ENCODE peak calls at places on chromosomes 4 and X, in four cellular contexts. One of them, this sample, is unnamed.

GRCh38 chr4:4985036-4985435 is 34.2 kb downstream of the CYTL1 start:
- DNase-seq in left lung: no peak
- DNase-seq in colonic mucosa: no peak
- DNase-seq in uterus: no peak
- DNase-seq in this sample: no peak

GRCh38 chrX:7068939-7069367 is 78.6 kb upstream of the STS start:
- DNase-seq in uterus: no peak
- DNase-seq in left lung: no peak
- DNase-seq in colonic mucosa: no peak
- DNase-seq in this sample: no peak

GRCh38 chr4:17624821-17625220 is 10.4 kb downstream of the MED28 start:
- DNase-seq in left lung: no peak
- DNase-seq in uterus: no peak
- DNase-seq in colonic mucosa: no peak
- DNase-seq in this sample: no peak

GRCh38 chr4:42750091-42750490 is 93.2 kb upstream of the ATP8A1 start:
- DNase-seq in left lung: no peak
- DNase-seq in colonic mucosa: no peak
- DNase-seq in uterus: no peak
- DNase-seq in this sample: no peak

GRCh38 chr4:183402771-183403170 is 41.7 kb upstream of the CDKN2AIP start:
- DNase-seq in uterus: no peak
- DNase-seq in colonic mucosa: no peak
- DNase-seq in left lung: no peak
- DNase-seq in this sample: no peak

GRCh38 chr4:146654976-146655761 is 16.5 kb downstream of the POU4F2 start:
- DNase-seq in left lung: peak
- DNase-seq in colonic mucosa: no peak
- DNase-seq in uterus: no peak
- DNase-seq in this sample: no peak

GRCh38 chrX:31500920-31501319 is 429.1 kb upstream of the FTHL17 start:
- DNase-seq in uterus: no peak
- DNase-seq in colonic mucosa: no peak
- DNase-seq in left lung: no peak
- DNase-seq in this sample: no peak

GRCh38 chr4:48129307-48130014 is 4.6 kb downstream of the TXK start:
- DNase-seq in left lung: no peak
- DNase-seq in colonic mucosa: peak
- DNase-seq in uterus: peak
- DNase-seq in this sample: no peak

GRCh38 chrX:72123471-72124185 is 8.1 kb downstream of the RTL5 start:
- DNase-seq in left lung: no peak
- DNase-seq in colonic mucosa: no peak
- DNase-seq in uterus: no peak
- DNase-seq in this sample: no peak

GRCh38 chr4:41882622-41883347 is 52.4 kb upstream of the TMEM33 start:
- DNase-seq in left lung: peak
- DNase-seq in uterus: no peak
- DNase-seq in colonic mucosa: peak
- DNase-seq in this sample: no peak

GRCh38 chrX:24133280-24133679 is 16.2 kb upstream of the ZFX start:
- DNase-seq in uterus: no peak
- DNase-seq in left lung: no peak
- DNase-seq in colonic mucosa: no peak
- DNase-seq in this sample: no peak

GRCh38 chrX:67568769-67569168 is 24.9 kb downstream of the AR start:
- DNase-seq in left lung: no peak
- DNase-seq in colonic mucosa: no peak
- DNase-seq in uterus: no peak
- DNase-seq in this sample: no peak

GRCh38 chr4:77269505-77269904 is 112.5 kb downstream of the CCNG2 start:
- DNase-seq in left lung: no peak
- DNase-seq in colonic mucosa: no peak
- DNase-seq in uterus: no peak
- DNase-seq in this sample: no peak

GRCh38 chrX:11474576-11474975 is 181.4 kb downstream of the AMELX start:
- DNase-seq in left lung: no peak
- DNase-seq in colonic mucosa: no peak
- DNase-seq in uterus: no peak
- DNase-seq in this sample: no peak

GRCh38 chr4:180203349-180203748 is 2039.9 kb upstream of the TENM3 start:
- DNase-seq in uterus: no peak
- DNase-seq in left lung: no peak
- DNase-seq in colonic mucosa: no peak
- DNase-seq in this sample: no peak

GRCh38 chr4:100907465-100908454 is 389.9 kb upstream of the EMCN start:
- DNase-seq in uterus: no peak
- DNase-seq in left lung: no peak
- DNase-seq in colonic mucosa: no peak
- DNase-seq in this sample: no peak

GRCh38 chr4:8100696-8101095 is 57.9 kb downstream of the ABLIM2 start:
- DNase-seq in left lung: no peak
- DNase-seq in colonic mucosa: no peak
- DNase-seq in uterus: no peak
- DNase-seq in this sample: no peak

GRCh38 chr4:180949825-180950224 is 1293.4 kb upstream of the TENM3 start:
- DNase-seq in left lung: no peak
- DNase-seq in colonic mucosa: no peak
- DNase-seq in uterus: no peak
- DNase-seq in this sample: no peak

GRCh38 chr4:104475652-104476051 is 19.0 kb downstream of the CXXC4 start:
- DNase-seq in left lung: no peak
- DNase-seq in uterus: no peak
- DNase-seq in colonic mucosa: no peak
- DNase-seq in this sample: no peak

GRCh38 chrX:19883878-19884277 is 3.5 kb downstream of the SH3KBP1 start:
- DNase-seq in colonic mucosa: no peak
- DNase-seq in uterus: no peak
- DNase-seq in left lung: no peak
- DNase-seq in this sample: no peak

GRCh38 chr4:1246901-1247810 is 1.8 kb downstream of the CTBP1 start:
- DNase-seq in colonic mucosa: no peak
- DNase-seq in left lung: peak
- DNase-seq in uterus: peak
- DNase-seq in this sample: peak

GRCh38 chr4:140252144-140252741 is 98.3 kb upstream of the MAML3 start:
- DNase-seq in colonic mucosa: peak
- DNase-seq in left lung: no peak
- DNase-seq in uterus: peak
- DNase-seq in this sample: no peak

GRCh38 chrX:155048997-155049619 is 21.8 kb downstream of the CMC4 start:
- DNase-seq in colonic mucosa: peak
- DNase-seq in uterus: no peak
- DNase-seq in left lung: no peak
- DNase-seq in this sample: no peak

GRCh38 chrX:39905946-39906345 is 191.8 kb downstream of the BCOR start:
- DNase-seq in uterus: no peak
- DNase-seq in left lung: no peak
- DNase-seq in colonic mucosa: no peak
- DNase-seq in this sample: no peak

GRCh38 chrX:1468250-1468772 is 15.6 kb upstream of the ASMTL start:
- DNase-seq in left lung: no peak
- DNase-seq in colonic mucosa: peak
- DNase-seq in uterus: no peak
- DNase-seq in this sample: no peak

GRCh38 chr4:6527259-6527658 is 47.7 kb upstream of the MAN2B2 start:
- DNase-seq in uterus: no peak
- DNase-seq in colonic mucosa: no peak
- DNase-seq in left lung: no peak
- DNase-seq in this sample: peak

GRCh38 chr4:112145326-112145819 is at the start of gene FAM241A:
- DNase-seq in left lung: peak
- DNase-seq in colonic mucosa: peak
- DNase-seq in uterus: peak
- DNase-seq in this sample: peak

GRCh38 chrX:78747471-78747870 is at the start of gene LPAR4:
- DNase-seq in left lung: no peak
- DNase-seq in colonic mucosa: no peak
- DNase-seq in uterus: no peak
- DNase-seq in this sample: no peak

GRCh38 chr4:138609943-138610350 is 367.8 kb upstream of the SLC7A11 start:
- DNase-seq in uterus: peak
- DNase-seq in left lung: no peak
- DNase-seq in colonic mucosa: no peak
- DNase-seq in this sample: no peak

GRCh38 chr4:37788782-37789181 is 37.7 kb upstream of the PGM2 start:
- DNase-seq in left lung: no peak
- DNase-seq in uterus: no peak
- DNase-seq in colonic mucosa: no peak
- DNase-seq in this sample: no peak

GRCh38 chrX:153970398-153971123 is 1.1 kb downstream of the HCFC1 start:
- DNase-seq in colonic mucosa: peak
- DNase-seq in uterus: peak
- DNase-seq in left lung: no peak
- DNase-seq in this sample: peak

GRCh38 chr4:1567808-1568581 is 116.1 kb downstream of the FAM53A start:
- DNase-seq in uterus: no peak
- DNase-seq in colonic mucosa: no peak
- DNase-seq in left lung: peak
- DNase-seq in this sample: no peak

GRCh38 chr4:108762559-108763225 is at the start of gene ETNPPL:
- DNase-seq in colonic mucosa: peak
- DNase-seq in left lung: peak
- DNase-seq in uterus: no peak
- DNase-seq in this sample: peak

GRCh38 chrX:17809273-17809672 is 51.8 kb downstream of the RAI2 start:
- DNase-seq in colonic mucosa: no peak
- DNase-seq in uterus: no peak
- DNase-seq in left lung: no peak
- DNase-seq in this sample: no peak

GRCh38 chr4:111230265-111230664 is 607.4 kb upstream of the PITX2 start:
- DNase-seq in uterus: no peak
- DNase-seq in left lung: no peak
- DNase-seq in colonic mucosa: no peak
- DNase-seq in this sample: no peak

GRCh38 chr4:82739292-82740190 is 59.1 kb downstream of the SCD5 start:
- DNase-seq in uterus: peak
- DNase-seq in colonic mucosa: peak
- DNase-seq in left lung: peak
- DNase-seq in this sample: peak

GRCh38 chrX:40090050-40090804 is 7.5 kb downstream of the BCOR start:
- DNase-seq in uterus: peak
- DNase-seq in left lung: peak
- DNase-seq in colonic mucosa: no peak
- DNase-seq in this sample: no peak

GRCh38 chrX:45803383-45803921 is 602.8 kb upstream of the DIPK2B start:
- DNase-seq in left lung: no peak
- DNase-seq in colonic mucosa: no peak
- DNase-seq in uterus: no peak
- DNase-seq in this sample: no peak

GRCh38 chrX:101659601-101660063 is at the start of gene ARMCX2:
- DNase-seq in left lung: peak
- DNase-seq in uterus: peak
- DNase-seq in colonic mucosa: peak
- DNase-seq in this sample: peak

GRCh38 chr4:179465131-179465797 is 2023.0 kb upstream of the AGA start:
- DNase-seq in left lung: no peak
- DNase-seq in uterus: no peak
- DNase-seq in colonic mucosa: no peak
- DNase-seq in this sample: no peak

GRCh38 chr4:176188654-176189053 is 6.7 kb downstream of the SPATA4 start:
- DNase-seq in left lung: no peak
- DNase-seq in uterus: no peak
- DNase-seq in colonic mucosa: no peak
- DNase-seq in this sample: no peak

GRCh38 chr4:176189891-176190795 is 5.2 kb downstream of the SPATA4 start:
- DNase-seq in left lung: no peak
- DNase-seq in colonic mucosa: no peak
- DNase-seq in uterus: no peak
- DNase-seq in this sample: no peak

GRCh38 chr4:176186067-176186466 is 9.3 kb downstream of the SPATA4 start:
- DNase-seq in colonic mucosa: no peak
- DNase-seq in left lung: no peak
- DNase-seq in uterus: no peak
- DNase-seq in this sample: no peak

GRCh38 chr4:176186721-176187395 is 8.5 kb downstream of the SPATA4 start:
- DNase-seq in left lung: no peak
- DNase-seq in uterus: no peak
- DNase-seq in colonic mucosa: no peak
- DNase-seq in this sample: no peak

GRCh38 chr4:176187610-176188009 is 7.8 kb downstream of the SPATA4 start:
- DNase-seq in colonic mucosa: no peak
- DNase-seq in uterus: no peak
- DNase-seq in left lung: no peak
- DNase-seq in this sample: no peak
- H3K4me3 ChIP-seq in colonic mucosa: no peak
- H3K4me3 ChIP-seq in uterus: no peak
- H3K4me3 ChIP-seq in left lung: no peak
- H3K4me3 ChIP-seq in this sample: no peak

GRCh38 chr4:185224597-185224996 is 15.2 kb downstream of the SNX25 start:
- DNase-seq in left lung: no peak
- DNase-seq in colonic mucosa: no peak
- DNase-seq in uterus: no peak
- DNase-seq in this sample: no peak
- TF ChIP-seq CTCF in left lung: no peak
- TF ChIP-seq CTCF in colonic mucosa: no peak
- TF ChIP-seq CTCF in uterus: no peak
- TF ChIP-seq CTCF in this sample: no peak

GRCh38 chr4:87077834-87078585 is 142.4 kb downstream of the KLHL8 start:
- DNase-seq in uterus: no peak
- DNase-seq in colonic mucosa: no peak
- DNase-seq in left lung: no peak
- DNase-seq in this sample: no peak

GRCh38 chr4:87081826-87082225 is 138.6 kb downstream of the KLHL8 start:
- DNase-seq in uterus: no peak
- DNase-seq in left lung: no peak
- DNase-seq in colonic mucosa: no peak
- DNase-seq in this sample: no peak

GRCh38 chr4:87079967-87080366 is 140.5 kb downstream of the KLHL8 start:
- DNase-seq in colonic mucosa: no peak
- DNase-seq in left lung: no peak
- DNase-seq in uterus: no peak
- DNase-seq in this sample: no peak

GRCh38 chr4:87078987-87079469 is 141.4 kb downstream of the KLHL8 start:
- DNase-seq in left lung: no peak
- DNase-seq in colonic mucosa: no peak
- DNase-seq in uterus: peak
- DNase-seq in this sample: peak

GRCh38 chr4:87080462-87080861 is 140.0 kb downstream of the KLHL8 start:
- DNase-seq in uterus: no peak
- DNase-seq in colonic mucosa: no peak
- DNase-seq in left lung: no peak
- DNase-seq in this sample: no peak
- H3K27ac ChIP-seq in uterus: peak
- H3K27ac ChIP-seq in colonic mucosa: peak
- H3K27ac ChIP-seq in left lung: no peak
- H3K27ac ChIP-seq in this sample: peak

DNA sequence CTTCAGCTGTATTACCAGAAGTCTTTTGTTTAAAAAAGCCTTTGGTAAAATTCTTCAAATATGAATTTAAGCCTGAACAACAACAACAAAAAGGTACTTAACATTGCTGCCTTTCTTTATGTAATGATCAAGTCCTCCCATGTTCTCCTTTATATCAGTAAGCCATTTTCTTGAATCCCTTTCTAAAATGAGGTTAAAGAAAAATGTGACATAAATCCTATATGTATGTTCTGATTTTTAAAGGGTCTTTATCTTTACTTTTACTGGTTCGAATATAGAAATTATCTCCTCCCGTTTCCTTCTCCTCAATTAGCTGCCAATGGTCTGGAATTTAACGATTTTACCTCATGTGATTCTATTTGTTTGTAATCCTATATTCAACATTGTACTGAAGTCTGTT is 522.8 kb downstream of the IL1RAPL1 start:
- DNase-seq in uterus: no peak
- DNase-seq in left lung: no peak
- DNase-seq in colonic mucosa: no peak
- DNase-seq in this sample: no peak
- H3K4me3 ChIP-seq in uterus: no peak
- H3K4me3 ChIP-seq in left lung: no peak
- H3K4me3 ChIP-seq in colonic mucosa: no peak
- H3K4me3 ChIP-seq in this sample: no peak

This sample was measured in dorsolateral prefrontal cortex.